ENCODE peak calls at places on chromosomes 1 and 21, in eight cellular contexts. E, G, N, D, T, R, K and F are unnamed samples.

GRCh38 chr1:1455366-1455884 is 5.9 kb downstream of the ATAD3C start:
- DNase-seq in E (no peak), N (no peak), R (no peak), G (no peak), T (no peak), D (no peak), K (no peak), F (no peak)

GRCh38 chr1:172699111-172699510 is 40.2 kb downstream of the FASLG start:
- DNase-seq in K (peak), E (no peak), D (no peak), N (peak), T (no peak), G (no peak), R (no peak), F (peak)

GRCh38 chr1:66495490-66495889 is 38.5 kb upstream of the SGIP1 start:
- DNase-seq in D (no peak), R (no peak), K (no peak), N (no peak), E (no peak), G (no peak), T (no peak), F (no peak)

GRCh38 chr1:199029855-199030254 is 391.0 kb downstream of the PTPRC start:
- DNase-seq in D (no peak), N (no peak), K (peak), E (no peak), G (no peak), R (no peak), T (no peak), F (peak)

GRCh38 chr1:189121941-189122340 is 1355.7 kb downstream of the BRINP3 start:
- DNase-seq in E (no peak), K (no peak), N (no peak), R (no peak), D (no peak), T (no peak), G (no peak), F (no peak)

GRCh38 chr21:38498057-38498833 is at the start of gene ERG:
- DNase-seq in E (no peak), K (no peak), N (no peak), D (no peak), R (no peak), G (no peak), T (no peak), F (no peak)

GRCh38 chr1:74463301-74463988 is 49.0 kb downstream of the LRRC53 start:
- DNase-seq in N (peak), D (no peak), T (no peak), K (peak), E (no peak), R (no peak), G (no peak), F (no peak)

GRCh38 chr1:9591669-9592509 is 3.2 kb downstream of the TMEM201 start:
- DNase-seq in K (no peak), N (no peak), E (no peak), T (no peak), D (no peak), G (no peak), R (no peak), F (no peak)

GRCh38 chr21:21682172-21682571 is 684.0 kb downstream of the NCAM2 start:
- DNase-seq in R (no peak), D (no peak), K (peak), E (no peak), N (no peak), G (no peak), T (no peak), F (no peak)

GRCh38 chr21:34019402-34019801 is 54.0 kb upstream of the MRPS6 start:
- DNase-seq in N (no peak), D (no peak), E (no peak), G (no peak), K (no peak), T (no peak), R (no peak), F (no peak)

GRCh38 chr21:34018910-34019309 is 54.5 kb upstream of the MRPS6 start:
- DNase-seq in E (no peak), D (no peak), G (no peak), K (no peak), R (no peak), N (no peak), T (no peak), F (no peak)

GRCh38 chr21:34020005-34020847 is 53.2 kb upstream of the MRPS6 start:
- DNase-seq in K (no peak), N (no peak), G (no peak), T (no peak), R (no peak), D (no peak), E (no peak), F (no peak)

GRCh38 chr21:34018185-34018584 is 55.2 kb upstream of the MRPS6 start:
- DNase-seq in E (no peak), T (no peak), N (no peak), G (no peak), K (no peak), D (no peak), R (no peak), F (no peak)

DNA sequence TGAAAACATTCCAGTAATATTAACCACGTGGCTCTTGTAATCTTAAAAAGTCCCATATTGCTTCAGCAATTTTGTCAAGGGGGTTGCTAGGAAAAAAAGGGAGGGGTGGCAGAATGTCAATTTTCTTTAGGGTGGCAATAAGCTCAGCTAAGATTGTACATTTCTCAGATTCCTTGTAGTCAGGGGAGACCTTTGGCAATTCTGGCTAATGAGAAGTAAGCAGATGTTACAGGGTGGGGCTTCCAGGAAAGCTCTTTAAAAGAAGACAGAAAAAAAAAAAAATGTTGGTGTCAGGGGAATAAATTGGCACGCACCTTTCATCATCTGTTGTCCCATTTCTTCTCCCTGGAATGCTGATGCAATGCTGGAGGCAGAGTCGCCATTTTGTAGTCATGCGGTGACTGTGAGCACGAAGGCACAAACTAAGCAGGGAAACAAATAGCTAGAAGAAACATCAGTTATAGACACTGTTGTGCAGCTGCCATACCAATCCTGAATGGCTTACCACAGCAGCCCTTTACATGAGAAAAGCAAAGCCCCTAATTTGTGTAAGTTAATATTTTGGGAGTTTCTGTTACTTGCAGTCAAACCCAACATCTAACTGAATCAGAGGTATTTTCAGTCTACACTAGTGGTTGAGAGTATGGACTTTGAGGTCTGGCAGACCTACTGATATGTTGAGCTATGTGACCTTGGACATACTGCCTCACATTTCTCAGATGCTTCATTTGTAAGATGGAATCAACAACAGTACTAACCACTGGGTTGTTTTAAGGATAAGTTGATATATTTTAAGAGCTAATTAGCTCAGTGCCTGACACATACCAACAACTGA is 56.0 kb upstream of the MRPS6 start:
- DNase-seq in K (no peak), R (no peak), G (no peak), N (no peak), E (no peak), D (no peak), T (no peak), F (no peak)
- H3K27ac ChIP-seq in K (no peak), R (no peak), G (no peak), N (no peak), E (no peak), D (no peak), T (no peak), F (no peak)

GRCh38 chr1:25624155-25624554 is 7.6 kb downstream of the MAN1C1 start:
- DNase-seq in D (no peak), R (no peak), T (no peak), K (no peak), E (no peak), N (no peak), G (no peak), F (no peak)
- H3K27ac ChIP-seq in D (no peak), R (no peak), T (no peak), K (no peak), E (no peak), N (no peak), G (no peak), F (no peak)

GRCh38 chr1:30998171-30998570 is 67.3 kb downstream of the PUM1 start:
- DNase-seq in T (no peak), N (no peak), D (no peak), K (no peak), G (no peak), E (no peak), R (no peak), F (no peak)

GRCh38 chr1:30991852-30992606 is 73.5 kb downstream of the PUM1 start:
- DNase-seq in E (no peak), D (no peak), K (peak), R (no peak), T (no peak), G (no peak), N (no peak), F (no peak)

GRCh38 chr1:30998887-30999286 is 66.6 kb downstream of the PUM1 start:
- DNase-seq in T (no peak), D (no peak), E (no peak), N (no peak), R (no peak), K (no peak), G (no peak), F (no peak)

GRCh38 chr1:30997463-30998057 is 68.0 kb downstream of the PUM1 start:
- DNase-seq in D (no peak), N (no peak), E (no peak), T (no peak), G (no peak), R (no peak), K (no peak), F (no peak)

DNA sequence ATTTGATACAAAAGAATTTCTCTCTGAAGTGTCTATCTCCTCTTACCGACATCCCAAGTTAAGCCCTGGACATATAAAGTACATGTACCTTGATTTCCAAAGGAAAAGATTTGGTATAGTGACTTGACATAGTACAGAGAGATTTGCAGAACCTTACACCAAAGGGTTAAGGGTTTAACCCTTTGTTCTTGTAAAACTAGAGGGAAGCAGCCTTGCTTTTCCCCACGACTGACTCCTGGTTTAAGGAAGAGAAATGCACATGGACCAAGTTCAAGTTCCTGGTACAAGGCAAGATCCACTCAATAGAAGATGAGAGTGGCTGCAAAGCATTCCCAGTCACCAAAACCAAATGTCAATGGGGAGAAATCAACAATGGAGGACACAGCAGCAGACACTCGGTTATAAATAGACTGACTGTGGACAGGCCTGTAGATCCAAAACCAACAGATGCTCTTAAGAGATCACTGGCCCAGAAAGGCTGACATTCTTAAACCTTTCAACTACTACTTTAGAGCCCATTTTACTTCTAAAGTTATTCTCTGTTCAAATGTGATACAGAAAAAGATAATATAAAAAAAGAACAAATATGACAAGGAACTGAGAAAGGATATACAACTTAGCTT is 69.4 kb downstream of the PUM1 start:
- DNase-seq in E (no peak), N (no peak), T (no peak), R (no peak), G (no peak), D (no peak), K (no peak), F (no peak)
- H3K27ac ChIP-seq in E (no peak), N (no peak), T (no peak), R (no peak), G (no peak), D (no peak), K (no peak), F (no peak)

GRCh38 chr1:225447001-225447615 is 19.3 kb upstream of the LBR start:
- DNase-seq in G (no peak), D (no peak), T (no peak), R (no peak), N (no peak), E (no peak), K (no peak), F (no peak)
- H3K27ac ChIP-seq in G (no peak), D (peak), T (peak), R (no peak), N (peak), E (peak), K (no peak), F (peak)

DNA sequence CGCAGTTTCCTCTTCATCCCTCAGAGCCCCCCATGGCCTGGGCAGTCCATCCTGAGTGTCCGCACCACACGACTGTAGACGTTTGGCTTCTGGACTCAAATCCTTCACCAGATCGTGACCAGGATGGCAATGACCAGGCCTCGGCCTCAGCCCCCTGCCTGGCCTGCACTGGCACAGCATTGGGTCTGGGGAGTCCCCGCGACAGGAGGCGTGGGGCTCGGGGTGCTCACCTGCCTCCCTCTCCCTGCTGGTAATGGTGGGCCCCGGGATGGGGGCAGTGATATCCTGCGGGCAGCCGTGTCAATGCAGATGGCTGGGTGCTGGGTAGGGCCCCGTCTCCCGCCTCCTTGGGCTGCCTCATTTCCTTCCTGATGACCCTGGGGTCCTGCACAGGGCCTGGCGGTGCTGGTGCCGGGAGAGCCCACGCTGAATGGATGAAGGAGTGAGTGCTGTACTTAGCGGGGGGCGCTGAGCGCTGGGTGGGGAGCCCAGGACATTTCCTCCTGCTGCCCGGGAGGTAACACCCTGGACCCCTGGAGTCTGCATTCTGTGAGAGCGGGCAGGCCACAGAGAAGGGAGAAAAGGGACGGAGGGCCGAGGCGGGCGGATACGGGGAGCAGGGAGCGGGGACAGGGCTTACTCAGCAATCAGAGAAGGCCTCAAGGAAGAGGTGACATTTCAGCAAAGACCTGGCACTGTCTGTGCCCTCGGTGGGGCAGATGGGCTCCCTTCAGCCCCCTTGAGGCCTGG is 2.1 kb upstream of the TNFRSF14 start:
- DNase-seq in R (no peak), G (no peak), D (no peak), E (no peak), K (no peak), N (no peak), T (no peak), F (no peak)
- H3K27ac ChIP-seq in R (no peak), G (no peak), D (no peak), E (no peak), K (no peak), N (no peak), T (no peak), F (no peak)

GRCh38 chr1:8427986-8428385 is 110.1 kb downstream of the SLC45A1 start:
- DNase-seq in D (peak), T (no peak), N (no peak), G (no peak), E (no peak), K (no peak), R (no peak), F (no peak)

GRCh38 chr1:8427493-8427892 is 109.6 kb downstream of the SLC45A1 start:
- DNase-seq in T (no peak), E (no peak), R (no peak), K (no peak), N (no peak), D (no peak), G (no peak), F (no peak)

GRCh38 chr1:8426996-8427395 is 109.1 kb downstream of the SLC45A1 start:
- DNase-seq in D (no peak), G (no peak), E (no peak), T (no peak), K (no peak), N (no peak), R (no peak), F (no peak)

GRCh38 chr1:8429549-8430105 is 111.7 kb downstream of the SLC45A1 start:
- DNase-seq in N (no peak), R (no peak), D (no peak), G (no peak), T (no peak), E (no peak), K (no peak), F (no peak)

DNA sequence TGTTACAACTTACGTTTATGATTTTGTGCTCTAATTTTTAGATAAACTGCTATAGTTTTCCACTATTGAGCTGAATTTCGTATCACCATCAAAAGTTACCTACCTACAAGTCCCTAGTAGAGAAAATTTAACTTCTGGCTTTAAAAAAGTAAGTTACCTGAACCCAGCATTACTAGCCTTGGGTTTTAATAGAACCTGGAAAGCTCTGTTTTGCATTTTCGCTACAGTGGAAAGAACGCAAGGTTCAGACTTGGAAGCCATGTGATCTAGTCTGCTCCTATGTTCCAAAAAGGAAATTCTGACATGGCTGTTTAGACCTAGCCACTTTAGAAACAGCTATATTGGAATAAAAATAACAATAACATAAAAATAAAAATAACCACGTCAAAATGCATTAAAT is 110.5 kb downstream of the SLC45A1 start:
- DNase-seq in D (no peak), R (no peak), T (no peak), G (no peak), K (no peak), N (no peak), E (no peak), F (no peak)
- H3K27ac ChIP-seq in D (peak), R (no peak), T (peak), G (no peak), K (no peak), N (no peak), E (peak), F (no peak)

GRCh38 chr1:156661932-156662587 is 15.1 kb downstream of the NES start:
- DNase-seq in G (no peak), D (no peak), T (no peak), E (no peak), R (no peak), K (peak), N (no peak), F (no peak)

GRCh38 chr1:156659994-156660751 is 17.0 kb downstream of the NES start:
- DNase-seq in R (peak), G (peak), K (peak), D (peak), N (peak), E (peak), T (peak), F (peak)

GRCh38 chr1:156659672-156659993 is 17.6 kb downstream of the NES start:
- DNase-seq in D (no peak), K (no peak), G (no peak), R (no peak), E (no peak), T (no peak), N (no peak), F (no peak)

GRCh38 chr1:156658945-156659574 is 17.1 kb downstream of the BCAN start:
- DNase-seq in E (no peak), D (no peak), N (no peak), K (no peak), T (no peak), G (no peak), R (no peak), F (no peak)

DNA sequence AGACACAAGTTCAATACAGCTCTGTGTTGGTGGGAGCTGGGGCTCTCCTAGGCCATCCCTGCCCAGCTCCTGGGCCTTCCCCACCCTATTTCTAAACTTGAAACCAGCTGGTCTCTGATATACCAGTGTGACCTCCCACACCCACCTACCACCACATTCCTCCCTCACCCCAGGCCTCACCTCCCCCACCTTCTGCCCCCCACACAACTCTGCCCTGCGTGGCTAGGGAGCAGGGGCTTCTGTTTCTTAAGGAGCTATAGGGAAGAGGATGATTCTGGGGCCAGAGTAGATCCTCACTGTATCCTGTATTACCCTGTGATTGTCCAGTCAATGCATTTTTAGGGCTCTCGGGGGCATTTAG is 16.5 kb downstream of the NES start:
- DNase-seq in N (no peak), G (no peak), K (no peak), D (no peak), T (no peak), E (no peak), R (peak), F (no peak)
- H3K27ac ChIP-seq in N (peak), G (peak), K (peak), D (peak), T (peak), E (peak), R (peak), F (peak)

GRCh38 chr1:17686258-17686657 is 68.9 kb upstream of the ACTL8 start:
- DNase-seq in G (no peak), E (no peak), N (no peak), D (no peak), T (no peak), R (no peak), K (no peak), F (no peak)
- H3K27ac ChIP-seq in G (no peak), E (no peak), N (no peak), D (no peak), T (no peak), R (no peak), K (no peak), F (no peak)